ENCODE peak calls at places on chromosomes 16 and 17, in eight cellular contexts. One of them, this sample, is unnamed.
A peak's percentile ranks its signal among the peaks of the same experiment; 100 is the strongest.

GRCh38 chr16:62424206-62424605 is 388.0 kb upstream of the CDH8 start:
- DNase-seq in uterus: no peak
- DNase-seq in heart right ventricle: no peak
- DNase-seq in IMR-90: no peak
- DNase-seq in AG04450: no peak
- DNase-seq in body of pancreas: no peak
- DNase-seq in OCI-LY7: no peak
- DNase-seq in heart left ventricle: no peak
- DNase-seq in this sample: no peak

GRCh38 chr17:73646409-73647305 is 2.4 kb upstream of the SDK2 start:
- DNase-seq in uterus: no peak
- DNase-seq in heart right ventricle: no peak
- DNase-seq in IMR-90: no peak
- DNase-seq in AG04450: no peak
- DNase-seq in body of pancreas: no peak
- DNase-seq in OCI-LY7: peak; percentile 69
- DNase-seq in heart left ventricle: no peak
- DNase-seq in this sample: no peak

GRCh38 chr16:87145181-87146176 is 171.7 kb downstream of the C16orf95 start:
- DNase-seq in uterus: no peak
- DNase-seq in heart right ventricle: no peak
- DNase-seq in IMR-90: peak; percentile 46
- DNase-seq in AG04450: no peak
- DNase-seq in body of pancreas: no peak
- DNase-seq in OCI-LY7: no peak
- DNase-seq in heart left ventricle: no peak
- DNase-seq in this sample: no peak

GRCh38 chr16:50246299-50247122 is 19.8 kb upstream of the ADCY7 start:
- DNase-seq in uterus: no peak
- DNase-seq in heart right ventricle: no peak
- DNase-seq in IMR-90: no peak
- DNase-seq in AG04450: no peak
- DNase-seq in body of pancreas: peak; percentile 22
- DNase-seq in OCI-LY7: no peak
- DNase-seq in heart left ventricle: peak; percentile 75
- DNase-seq in this sample: no peak

GRCh38 chr17:59332890-59333377 is 1.5 kb downstream of the YPEL2 start:
- DNase-seq in uterus: peak; percentile 35
- DNase-seq in heart right ventricle: peak; percentile 42
- DNase-seq in IMR-90: peak; percentile 11
- DNase-seq in AG04450: no peak
- DNase-seq in body of pancreas: peak; percentile 48
- DNase-seq in OCI-LY7: no peak
- DNase-seq in heart left ventricle: no peak
- DNase-seq in this sample: peak; percentile 36

GRCh38 chr16:69932228-69932627 is 18.9 kb upstream of the CLEC18A start:
- DNase-seq in uterus: no peak
- DNase-seq in heart right ventricle: no peak
- DNase-seq in IMR-90: no peak
- DNase-seq in AG04450: no peak
- DNase-seq in body of pancreas: no peak
- DNase-seq in OCI-LY7: no peak
- DNase-seq in heart left ventricle: no peak
- DNase-seq in this sample: no peak

GRCh38 chr17:59761385-59762021 is 54.0 kb downstream of the VMP1 start:
- DNase-seq in uterus: no peak
- DNase-seq in heart right ventricle: no peak
- DNase-seq in IMR-90: peak; percentile 86
- DNase-seq in AG04450: peak; percentile 77
- DNase-seq in body of pancreas: no peak
- DNase-seq in OCI-LY7: no peak
- DNase-seq in heart left ventricle: no peak
- DNase-seq in this sample: no peak

GRCh38 chr16:66205287-66206167 is 161.0 kb upstream of the CDH5 start:
- DNase-seq in uterus: no peak
- DNase-seq in heart right ventricle: no peak
- DNase-seq in IMR-90: peak; percentile 37
- DNase-seq in AG04450: no peak
- DNase-seq in body of pancreas: no peak
- DNase-seq in OCI-LY7: no peak
- DNase-seq in heart left ventricle: no peak
- DNase-seq in this sample: no peak

GRCh38 chr17:57986841-57987581 is 1.0 kb downstream of the VEZF1 start:
- DNase-seq in uterus: peak; percentile 66
- DNase-seq in heart right ventricle: peak; percentile 58
- DNase-seq in IMR-90: peak; percentile 91
- DNase-seq in AG04450: peak; percentile 66
- DNase-seq in body of pancreas: peak; percentile 57
- DNase-seq in OCI-LY7: no peak
- DNase-seq in heart left ventricle: no peak
- DNase-seq in this sample: peak; percentile 37

GRCh38 chr17:49438885-49439284 is 24.2 kb upstream of the PHB1 start:
- DNase-seq in uterus: no peak
- DNase-seq in heart right ventricle: no peak
- DNase-seq in IMR-90: no peak
- DNase-seq in AG04450: no peak
- DNase-seq in body of pancreas: no peak
- DNase-seq in OCI-LY7: peak; percentile 89
- DNase-seq in heart left ventricle: no peak
- DNase-seq in this sample: no peak

GRCh38 chr16:35452471-35452870 is 1993.1 kb downstream of the TP53TG3F start:
- DNase-seq in uterus: no peak
- DNase-seq in heart right ventricle: no peak
- DNase-seq in IMR-90: no peak
- DNase-seq in AG04450: no peak
- DNase-seq in body of pancreas: no peak
- DNase-seq in OCI-LY7: no peak
- DNase-seq in heart left ventricle: no peak
- DNase-seq in this sample: no peak

GRCh38 chr16:70685061-70685937 is 554 bp downstream of the MTSS2 start:
- DNase-seq in uterus: no peak
- DNase-seq in heart right ventricle: no peak
- DNase-seq in IMR-90: no peak
- DNase-seq in AG04450: no peak
- DNase-seq in body of pancreas: peak; percentile 36
- DNase-seq in OCI-LY7: no peak
- DNase-seq in heart left ventricle: peak; percentile 63
- DNase-seq in this sample: no peak

GRCh38 chr17:30819941-30820705 is 4.4 kb downstream of the CRLF3 start:
- DNase-seq in uterus: no peak
- DNase-seq in heart right ventricle: no peak
- DNase-seq in IMR-90: peak; percentile 9
- DNase-seq in AG04450: no peak
- DNase-seq in body of pancreas: no peak
- DNase-seq in OCI-LY7: no peak
- DNase-seq in heart left ventricle: no peak
- DNase-seq in this sample: no peak

GRCh38 chr17:31309525-31309924 is 4.3 kb downstream of the EVI2B start:
- DNase-seq in uterus: no peak
- DNase-seq in heart right ventricle: no peak
- DNase-seq in IMR-90: no peak
- DNase-seq in AG04450: no peak
- DNase-seq in body of pancreas: no peak
- DNase-seq in OCI-LY7: peak; percentile 85
- DNase-seq in heart left ventricle: no peak
- DNase-seq in this sample: no peak

GRCh38 chr16:11032922-11033291 is 88.5 kb downstream of the CLEC16A start:
- DNase-seq in uterus: peak; percentile 86
- DNase-seq in heart right ventricle: peak; percentile 45
- DNase-seq in IMR-90: peak; percentile 80
- DNase-seq in AG04450: peak; percentile 39
- DNase-seq in body of pancreas: no peak
- DNase-seq in OCI-LY7: no peak
- DNase-seq in heart left ventricle: no peak
- DNase-seq in this sample: no peak

GRCh38 chr17:67990909-67991308 is 5.4 kb downstream of the C17orf58 start:
- DNase-seq in uterus: no peak
- DNase-seq in heart right ventricle: no peak
- DNase-seq in IMR-90: no peak
- DNase-seq in AG04450: no peak
- DNase-seq in body of pancreas: no peak
- DNase-seq in OCI-LY7: no peak
- DNase-seq in heart left ventricle: no peak
- DNase-seq in this sample: no peak

GRCh38 chr16:81148277-81148676 is 52.1 kb upstream of the GCSH start:
- DNase-seq in uterus: no peak
- DNase-seq in heart right ventricle: no peak
- DNase-seq in IMR-90: no peak
- DNase-seq in AG04450: no peak
- DNase-seq in body of pancreas: no peak
- DNase-seq in OCI-LY7: no peak
- DNase-seq in heart left ventricle: no peak
- DNase-seq in this sample: no peak

GRCh38 chr16:20763461-20764232 is at the start of gene ACSM3:
- DNase-seq in uterus: peak; percentile 62
- DNase-seq in heart right ventricle: peak; percentile 36
- DNase-seq in IMR-90: peak; percentile 76
- DNase-seq in AG04450: peak; percentile 59
- DNase-seq in body of pancreas: peak; percentile 87
- DNase-seq in OCI-LY7: peak; percentile 89
- DNase-seq in heart left ventricle: no peak
- DNase-seq in this sample: peak; percentile 87

GRCh38 chr17:40430272-40431230 is 12.7 kb upstream of the IGFBP4 start:
- DNase-seq in uterus: no peak
- DNase-seq in heart right ventricle: no peak
- DNase-seq in IMR-90: no peak
- DNase-seq in AG04450: no peak
- DNase-seq in body of pancreas: no peak
- DNase-seq in OCI-LY7: no peak
- DNase-seq in heart left ventricle: no peak
- DNase-seq in this sample: no peak

GRCh38 chr16:57240872-57241271 is 4.2 kb upstream of the ARL2BP start:
- DNase-seq in uterus: no peak
- DNase-seq in heart right ventricle: no peak
- DNase-seq in IMR-90: no peak
- DNase-seq in AG04450: no peak
- DNase-seq in body of pancreas: no peak
- DNase-seq in OCI-LY7: peak; percentile 65
- DNase-seq in heart left ventricle: no peak
- DNase-seq in this sample: no peak

GRCh38 chr16:10849736-10850477 is 27.1 kb upstream of the CIITA start:
- DNase-seq in uterus: no peak
- DNase-seq in heart right ventricle: no peak
- DNase-seq in IMR-90: no peak
- DNase-seq in AG04450: no peak
- DNase-seq in body of pancreas: no peak
- DNase-seq in OCI-LY7: no peak
- DNase-seq in heart left ventricle: no peak
- DNase-seq in this sample: no peak

DNA sequence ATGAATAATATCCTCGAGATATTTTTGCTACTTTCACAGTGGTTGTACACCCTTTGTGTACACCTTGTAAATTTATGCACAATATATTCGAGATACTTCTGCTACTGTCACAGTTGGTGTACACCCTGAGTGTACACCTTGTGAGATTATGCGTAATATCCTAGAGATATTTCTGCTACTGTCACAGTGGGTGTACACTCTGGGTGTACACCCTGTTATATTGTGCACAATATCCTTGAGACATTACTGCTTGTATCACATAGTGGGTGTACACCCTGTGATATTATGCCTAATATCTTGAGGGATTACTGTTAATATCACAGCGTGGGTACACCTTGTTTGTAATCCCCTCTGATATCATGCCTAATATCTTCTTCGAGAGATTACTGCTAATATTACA is 7.2 kb upstream of the NUDT7 start:
- DNase-seq in uterus: no peak
- DNase-seq in heart right ventricle: no peak
- DNase-seq in IMR-90: no peak
- DNase-seq in AG04450: no peak
- DNase-seq in body of pancreas: no peak
- DNase-seq in OCI-LY7: no peak
- DNase-seq in heart left ventricle: no peak
- DNase-seq in this sample: no peak
- H3K9me3 ChIP-seq in uterus: no peaks in the 10 kb centered on the region
- H3K9me3 ChIP-seq in heart right ventricle: no peaks in the 10 kb centered on the region
- H3K9me3 ChIP-seq in IMR-90: no peaks in the 10 kb centered on the region
- H3K9me3 ChIP-seq in AG04450: no peaks in the 10 kb centered on the region
- H3K9me3 ChIP-seq in body of pancreas: no peaks in the 10 kb centered on the region
- H3K9me3 ChIP-seq in OCI-LY7: no peaks in the 10 kb centered on the region
- H3K9me3 ChIP-seq in heart left ventricle: no peaks in the 10 kb centered on the region
- H3K9me3 ChIP-seq in this sample: no peaks in the 10 kb centered on the region

GRCh38 chr17:27155866-27156265 is 138.0 kb upstream of the WSB1 start:
- DNase-seq in uterus: no peak
- DNase-seq in heart right ventricle: no peak
- DNase-seq in IMR-90: no peak
- DNase-seq in AG04450: no peak
- DNase-seq in body of pancreas: no peak
- DNase-seq in OCI-LY7: no peak
- DNase-seq in heart left ventricle: peak; percentile 36
- DNase-seq in this sample: no peak
- H3K9me3 ChIP-seq in uterus: no peaks in the 10 kb centered on the region
- H3K9me3 ChIP-seq in heart right ventricle: no peaks in the 10 kb centered on the region
- H3K9me3 ChIP-seq in IMR-90: no peaks in the 10 kb centered on the region
- H3K9me3 ChIP-seq in AG04450: peaks cover 20% of the 10 kb centered on the region
- H3K9me3 ChIP-seq in body of pancreas: no peaks in the 10 kb centered on the region
- H3K9me3 ChIP-seq in OCI-LY7: peaks cover 9% of the 10 kb centered on the region
- H3K9me3 ChIP-seq in heart left ventricle: no peaks in the 10 kb centered on the region
- H3K9me3 ChIP-seq in this sample: no peaks in the 10 kb centered on the region

GRCh38 chr17:79667121-79667715 is 56.4 kb upstream of the RBFOX3 start:
- DNase-seq in uterus: peak; percentile 12
- DNase-seq in heart right ventricle: no peak
- DNase-seq in IMR-90: no peak
- DNase-seq in AG04450: no peak
- DNase-seq in body of pancreas: no peak
- DNase-seq in OCI-LY7: no peak
- DNase-seq in heart left ventricle: no peak
- DNase-seq in this sample: no peak

GRCh38 chr17:79664925-79665738 is 54.3 kb upstream of the RBFOX3 start:
- DNase-seq in uterus: peak; percentile 91
- DNase-seq in heart right ventricle: peak; percentile 74
- DNase-seq in IMR-90: no peak
- DNase-seq in AG04450: no peak
- DNase-seq in body of pancreas: peak; percentile 93
- DNase-seq in OCI-LY7: no peak
- DNase-seq in heart left ventricle: peak; percentile 79
- DNase-seq in this sample: peak; percentile 89

GRCh38 chr17:79668344-79669250 is 57.7 kb upstream of the RBFOX3 start:
- DNase-seq in uterus: no peak
- DNase-seq in heart right ventricle: no peak
- DNase-seq in IMR-90: no peak
- DNase-seq in AG04450: no peak
- DNase-seq in body of pancreas: no peak
- DNase-seq in OCI-LY7: no peak
- DNase-seq in heart left ventricle: no peak
- DNase-seq in this sample: no peak

GRCh38 chr17:79667746-79668145 is 56.9 kb upstream of the RBFOX3 start:
- DNase-seq in uterus: peak; percentile 12
- DNase-seq in heart right ventricle: no peak
- DNase-seq in IMR-90: no peak
- DNase-seq in AG04450: no peak
- DNase-seq in body of pancreas: no peak
- DNase-seq in OCI-LY7: no peak
- DNase-seq in heart left ventricle: no peak
- DNase-seq in this sample: no peak

GRCh38 chr17:79666111-79666510 is 55.3 kb upstream of the RBFOX3 start:
- DNase-seq in uterus: peak; percentile 11
- DNase-seq in heart right ventricle: no peak
- DNase-seq in IMR-90: no peak
- DNase-seq in AG04450: no peak
- DNase-seq in body of pancreas: no peak
- DNase-seq in OCI-LY7: no peak
- DNase-seq in heart left ventricle: no peak
- DNase-seq in this sample: no peak
- H3K9me3 ChIP-seq in uterus: no peaks in the 10 kb centered on the region
- H3K9me3 ChIP-seq in heart right ventricle: no peaks in the 10 kb centered on the region
- H3K9me3 ChIP-seq in IMR-90: no peaks in the 10 kb centered on the region
- H3K9me3 ChIP-seq in AG04450: no peaks in the 10 kb centered on the region
- H3K9me3 ChIP-seq in body of pancreas: no peaks in the 10 kb centered on the region
- H3K9me3 ChIP-seq in OCI-LY7: no peaks in the 10 kb centered on the region
- H3K9me3 ChIP-seq in heart left ventricle: peaks cover 9% of the 10 kb centered on the region
- H3K9me3 ChIP-seq in this sample: no peaks in the 10 kb centered on the region

GRCh38 chr16:3285131-3285530 is 1.8 kb downstream of the ZNF263 start:
- DNase-seq in uterus: no peak
- DNase-seq in heart right ventricle: no peak
- DNase-seq in IMR-90: no peak
- DNase-seq in AG04450: no peak
- DNase-seq in body of pancreas: no peak
- DNase-seq in OCI-LY7: no peak
- DNase-seq in heart left ventricle: no peak
- DNase-seq in this sample: no peak
- H3K9me3 ChIP-seq in uterus: peaks cover 30% of the 10 kb centered on the region
- H3K9me3 ChIP-seq in heart right ventricle: no peaks in the 10 kb centered on the region
- H3K9me3 ChIP-seq in IMR-90: peaks cover 25% of the 10 kb centered on the region
- H3K9me3 ChIP-seq in AG04450: peaks cover 54% of the 10 kb centered on the region
- H3K9me3 ChIP-seq in body of pancreas: peaks cover 2% of the 10 kb centered on the region
- H3K9me3 ChIP-seq in OCI-LY7: no peaks in the 10 kb centered on the region
- H3K9me3 ChIP-seq in heart left ventricle: peaks cover 19% of the 10 kb centered on the region
- H3K9me3 ChIP-seq in this sample: peaks cover 11% of the 10 kb centered on the region

This sample was measured in prostate gland.